ENCODE peak calls at places on chromosomes 6 and 20, in five cellular contexts. G, H, A, T and N are unnamed samples.
A peak's percentile ranks its signal among the peaks of the same experiment; 100 is the strongest.

GRCh38 chr20:46087161-46087560 is 2.6 kb downstream of the NCOA5 start:
- DNase-seq in A (no peak), H (peak; percentile 42), G (no peak), T (no peak), N (no peak)

GRCh38 chr20:4999788-5000187 is 1.5 kb downstream of the SLC23A2 start:
- DNase-seq in G (no peak), H (no peak), A (no peak), T (no peak), N (no peak)

GRCh38 chr20:45359406-45360148 is 3.4 kb upstream of the SYS1 start:
- DNase-seq in G (no peak), A (no peak), T (no peak), H (no peak), N (no peak)

GRCh38 chr6:45920819-45921511 is 94.7 kb downstream of the CLIC5 start:
- DNase-seq in A (no peak), H (no peak), G (no peak), T (no peak), N (no peak)

GRCh38 chr6:43887906-43888683 is 118.1 kb downstream of the VEGFA start:
- DNase-seq in H (no peak), G (peak; percentile 67), T (no peak), A (no peak), N (no peak)

GRCh38 chr6:136403166-136403980 is 113.7 kb upstream of the BCLAF1 start:
- DNase-seq in T (no peak), A (no peak), G (no peak), H (peak; percentile 97), N (no peak)

GRCh38 chr20:701401-702129 is 26.0 kb upstream of the SCRT2 start:
- DNase-seq in T (peak; percentile 29), H (no peak), A (no peak), G (no peak), N (no peak)

GRCh38 chr6:46334442-46334841 is 156.8 kb downstream of the RCAN2 start:
- DNase-seq in A (no peak), H (no peak), T (no peak), G (no peak), N (no peak)

GRCh38 chr6:100833972-100834574 is 47.1 kb downstream of the ASCC3 start:
- DNase-seq in T (no peak), G (no peak), H (no peak), A (no peak), N (no peak)

GRCh38 chr20:20463933-20464374 is 96.0 kb downstream of the INSM1 start:
- DNase-seq in T (no peak), H (no peak), G (no peak), A (no peak), N (no peak)

GRCh38 chr20:35893942-35894341 is 60.4 kb downstream of the SCAND1 start:
- DNase-seq in H (no peak), G (no peak), T (no peak), A (no peak), N (no peak)

GRCh38 chr20:41052742-41053419 is 24.3 kb downstream of the TOP1 start:
- DNase-seq in T (no peak), A (no peak), G (no peak), H (peak; percentile 85), N (no peak)

GRCh38 chr20:44784688-44785087 is 25.7 kb downstream of the RIMS4 start:
- DNase-seq in H (no peak), A (no peak), T (no peak), G (no peak), N (no peak)

GRCh38 chr6:1789092-1789491 is 179.4 kb downstream of the FOXC1 start:
- DNase-seq in A (no peak), T (no peak), H (peak; percentile 65), G (no peak), N (no peak)

GRCh38 chr20:50251992-50252491 is 61.4 kb downstream of the CEBPB start:
- DNase-seq in T (no peak), H (peak; percentile 87), A (no peak), G (peak; percentile 19), N (no peak)

GRCh38 chr20:15596220-15596875 is 976.9 kb downstream of the KIF16B start:
- DNase-seq in T (no peak), H (no peak), A (no peak), G (no peak), N (no peak)

GRCh38 chr20:54657268-54657826 is 182.0 kb downstream of the DOK5 start:
- DNase-seq in T (no peak), H (no peak), A (no peak), G (no peak), N (no peak)

GRCh38 chr6:84897874-84898635 is 133.7 kb upstream of the TBX18 start:
- DNase-seq in H (peak; percentile 2), G (no peak), A (no peak), T (no peak), N (no peak)

GRCh38 chr20:55057779-55058415 is 582.5 kb downstream of the DOK5 start:
- DNase-seq in A (no peak), H (no peak), T (no peak), G (no peak), N (no peak)

DNA sequence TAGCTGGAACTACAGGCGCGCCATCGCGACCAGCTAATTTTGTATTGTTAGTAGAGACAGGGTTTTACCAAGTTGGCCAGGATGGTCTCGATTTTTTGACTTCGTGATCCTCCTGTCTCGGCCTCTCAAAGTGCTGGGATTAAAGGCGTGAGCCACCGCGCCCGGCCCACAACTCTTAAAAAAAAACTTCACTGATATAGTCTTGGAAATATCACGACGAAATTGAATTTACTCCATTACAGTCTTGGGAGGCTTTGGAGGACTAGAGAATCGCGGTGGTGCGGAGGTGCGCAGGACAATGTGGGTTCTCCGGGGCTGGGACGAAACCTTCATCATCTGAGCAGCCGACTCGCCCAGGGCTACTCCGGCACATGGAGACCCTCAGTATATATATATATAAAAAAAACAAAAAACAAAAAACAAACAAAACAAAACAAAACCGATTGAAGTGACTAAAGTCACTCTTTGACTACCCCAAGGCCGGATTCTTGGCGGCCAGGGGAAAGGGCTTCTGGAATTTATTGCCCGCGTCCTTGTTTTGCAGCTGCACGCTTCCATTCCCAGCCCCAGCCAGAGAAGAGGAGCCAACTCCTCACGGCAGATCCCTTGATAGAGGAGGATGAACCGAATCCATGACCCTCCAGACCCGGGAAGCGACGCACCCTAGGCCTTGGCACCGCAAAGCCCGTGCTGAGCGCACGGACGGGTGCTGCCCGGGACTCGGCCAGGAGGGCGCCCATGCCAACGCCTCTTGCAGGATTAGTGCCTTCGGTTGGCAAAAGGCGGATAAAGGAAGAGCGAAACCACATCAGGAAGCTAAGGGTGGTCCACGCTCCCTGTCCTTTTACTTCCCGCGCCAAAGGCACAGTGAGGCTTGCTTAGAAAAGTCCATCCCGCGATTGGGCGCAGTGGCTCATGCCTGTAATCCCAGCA is 1.7 kb upstream of the GCM2 start:
- DNase-seq in A (peak; percentile 63), T (no peak), G (no peak), H (no peak), N (no peak)
- H3K4me3 ChIP-seq in A (peak overlapping the region; percentile 59), T (peak overlapping the region; percentile 28), G (no peak overlapping the region), H (no peak overlapping the region), N (peak overlapping the region; percentile 18)

GRCh38 chr20:22810030-22810429 is 225.1 kb upstream of the SSTR4 start:
- DNase-seq in T (no peak), H (no peak), A (no peak), G (no peak), N (no peak)
- H3K4me1 ChIP-seq in T (peaks cover 8% of the 10 kb centered on the region), H (no peaks in the 10 kb centered on the region), A (no peaks in the 10 kb centered on the region), G (no peaks in the 10 kb centered on the region), N (peaks cover 5% of the 10 kb centered on the region)

GRCh38 chr6:110522427-110522826 is 46.0 kb upstream of the SLC22A16 start:
- DNase-seq in H (no peak), G (no peak), A (no peak), T (no peak), N (no peak)
- TF ChIP-seq CTCF in H (no peak), G (no peak), A (no peak), T (no peak), N (no peak)

GRCh38 chr6:158517581-158517980 is 42.3 kb upstream of the TMEM181 start:
- DNase-seq in T (no peak), H (no peak), G (no peak), A (no peak), N (no peak)
- H3K4me3 ChIP-seq in T (no peak overlapping the region), H (no peak overlapping the region), G (no peak overlapping the region), A (peak overlapping the region; percentile 37), N (no peak overlapping the region)

DNA sequence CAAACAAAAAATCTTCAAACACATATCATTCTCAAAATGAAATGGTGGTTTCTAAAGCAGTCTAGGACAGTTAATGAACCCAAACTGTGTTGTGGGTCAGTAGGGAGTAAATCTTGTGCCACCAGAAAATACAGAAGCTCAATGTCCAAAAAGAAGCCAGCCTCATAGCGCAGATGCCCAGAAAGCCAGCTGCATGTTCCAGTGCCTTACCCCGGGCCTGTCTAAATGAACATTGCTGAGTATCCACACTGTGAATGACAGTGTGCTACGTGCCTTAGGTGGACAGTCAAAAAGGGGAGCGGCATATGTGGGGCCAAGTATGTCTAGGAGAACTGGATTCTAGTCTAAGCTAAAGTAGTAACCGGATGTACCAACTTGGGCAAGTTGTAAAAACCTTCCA is 10.9 kb downstream of the FYN start:
- DNase-seq in H (no peak), G (no peak), A (no peak), T (no peak), N (no peak)
- H3K4me1 ChIP-seq in H (no peaks in the 10 kb centered on the region), G (no peaks in the 10 kb centered on the region), A (peaks cover 39% of the 10 kb centered on the region), T (peaks cover 87% of the 10 kb centered on the region), N (peaks cover 31% of the 10 kb centered on the region)

DNA sequence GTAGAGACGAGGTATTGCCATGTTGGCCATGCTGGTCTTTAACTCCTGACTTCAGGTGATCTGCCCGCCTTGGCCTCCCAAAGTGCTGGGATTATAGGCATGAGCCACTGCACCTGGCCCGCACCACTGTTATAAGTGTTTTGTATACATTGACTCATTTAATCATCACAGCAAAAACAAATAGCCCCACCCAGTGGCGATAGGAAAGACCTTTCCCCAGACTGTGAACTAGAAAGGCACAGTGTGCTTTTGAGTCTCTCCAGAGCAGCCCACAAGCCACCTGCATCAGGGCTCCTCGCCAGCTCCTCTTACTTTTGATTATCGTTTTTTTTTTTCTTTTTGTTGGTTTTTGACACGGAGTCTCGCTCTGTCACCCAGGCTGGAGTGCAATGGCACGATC is 27.9 kb upstream of the ZFP64 start:
- DNase-seq in H (peak; percentile 2), T (no peak), A (no peak), G (no peak), N (no peak)
- TF ChIP-seq CTCF in H (no peak), T (no peak), A (peak; percentile 50), G (no peak), N (no peak)

DNA sequence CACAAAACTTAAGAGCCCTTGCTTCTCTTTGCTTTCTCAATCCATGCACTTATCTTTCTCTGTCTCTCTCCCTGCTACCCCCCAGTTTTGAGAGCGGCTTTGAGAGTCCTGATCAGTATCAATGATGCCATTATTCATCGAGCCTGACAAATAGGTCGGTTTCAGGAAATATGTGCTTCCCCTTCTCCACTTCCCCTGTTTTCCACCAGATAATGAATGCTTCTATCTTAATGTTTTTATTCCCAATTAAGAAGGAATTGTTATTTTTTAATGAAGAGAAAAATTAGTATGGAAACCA is 117.7 kb downstream of the KIF13A start:
- DNase-seq in H (no peak), G (no peak), T (no peak), A (no peak), N (no peak)
- H3K4me3 ChIP-seq in H (no peak overlapping the region), G (no peak overlapping the region), T (no peak overlapping the region), A (no peak overlapping the region), N (no peak overlapping the region)

GRCh38 chr6:89580997-89581666 is 57.4 kb downstream of the LYRM2 start:
- DNase-seq in T (no peak), G (no peak), H (no peak), A (no peak), N (no peak)
- H3K4me1 ChIP-seq in T (no peaks in the 10 kb centered on the region), G (no peaks in the 10 kb centered on the region), H (no peaks in the 10 kb centered on the region), A (peaks cover 3% of the 10 kb centered on the region), N (no peaks in the 10 kb centered on the region)